ENCODE peak calls at places on chromosomes 6 and 20, in four cellular contexts. P is activated naive CD8-positive, alpha-beta T cell treated with anti-CD3 and anti-CD28 coated beads, Interleukin-2, amount 10 ng/mL, durations not matched to agents 7 days and 5 days; G is body of pancreas; F is stimulated activated CD4-positive, alpha-beta T cell treated with anti-CD3 and anti-CD28 coated beads, Interleukin-15, amount 100 ng/mL, for 1 hour. O is an unnamed sample.

GRCh38 chr6:46998436-46999017 is 43.6 kb downstream of the ADGRF1 start:
- DNase-seq in P (no peak), G (no peak), F (no peak), O (no peak)

GRCh38 chr20:34703573-34704176 is 469 bp upstream of the TP53INP2 start:
- DNase-seq in P (peak), G (peak), F (peak), O (peak)

GRCh38 chr6:3366596-3367413 is 90.0 kb downstream of the SLC22A23 start:
- DNase-seq in P (no peak), G (no peak), F (no peak), O (no peak)

GRCh38 chr20:37615507-37616425 is 78.1 kb upstream of the CTNNBL1 start:
- DNase-seq in P (no peak), G (peak), F (peak), O (peak)

GRCh38 chr6:111057074-111057752 is 30.1 kb upstream of the SLC16A10 start:
- DNase-seq in P (no peak), G (peak), F (no peak), O (no peak)

GRCh38 chr20:8260837-8261241 is 128.8 kb downstream of the PLCB1 start:
- DNase-seq in P (no peak), G (no peak), F (no peak), O (no peak)

GRCh38 chr6:33856034-33856590 is 52.3 kb upstream of the MLN start:
- DNase-seq in P (no peak), G (no peak), F (no peak), O (no peak)

GRCh38 chr6:15872252-15873103 is 209.7 kb upstream of the DTNBP1 start:
- DNase-seq in P (no peak), G (no peak), F (no peak), O (no peak)

GRCh38 chr6:17831135-17831534 is 124.4 kb upstream of the NUP153 start:
- DNase-seq in P (no peak), G (no peak), F (no peak), O (no peak)

GRCh38 chr20:53408728-53409157 is 184.9 kb downstream of the ZNF217 start:
- DNase-seq in P (no peak), G (no peak), F (no peak), O (no peak)

GRCh38 chr20:2210646-2211556 is 84.9 kb upstream of the TGM3 start:
- DNase-seq in P (no peak), G (no peak), F (no peak), O (no peak)

GRCh38 chr6:2862712-2863174 is 21.1 kb upstream of the SERPINB1 start:
- DNase-seq in P (no peak), G (no peak), F (no peak), O (no peak)

GRCh38 chr6:28161410-28162079 is 19.9 kb downstream of the ZKSCAN8 start:
- DNase-seq in P (peak), G (peak), F (peak), O (peak)

GRCh38 chr6:160221423-160221822 is 37.2 kb downstream of the SLC22A2 start:
- DNase-seq in P (no peak), G (no peak), F (no peak), O (no peak)

GRCh38 chr6:64415936-64416335 is 780.3 kb downstream of the PHF3 start:
- DNase-seq in P (no peak), G (no peak), F (no peak), O (no peak)

GRCh38 chr6:86706449-86706848 is 230.9 kb upstream of the HTR1E start:
- DNase-seq in P (no peak), G (no peak), F (no peak), O (no peak)

GRCh38 chr20:38196016-38196415 is 30.9 kb upstream of the TGM2 start:
- DNase-seq in P (no peak), G (no peak), F (no peak), O (no peak)

GRCh38 chr20:64211874-64212658 is 43.5 kb upstream of the PCMTD2 start:
- DNase-seq in P (no peak), G (no peak), F (no peak), O (no peak)

GRCh38 chr20:51338692-51339440 is 203.7 kb downstream of the NFATC2 start:
- DNase-seq in P (no peak), G (no peak), F (no peak), O (no peak)

GRCh38 chr6:41306187-41306854 is 19.8 kb upstream of the TREM1 start:
- DNase-seq in P (no peak), G (peak), F (no peak), O (no peak)

GRCh38 chr6:41071501-41071922 is 644 bp downstream of the OARD1 start:
- DNase-seq in P (no peak), G (no peak), F (no peak), O (no peak)

GRCh38 chr6:83378621-83379388 is 52.0 kb downstream of the ME1 start:
- DNase-seq in P (no peak), G (no peak), F (no peak), O (no peak)

GRCh38 chr6:108942556-108943492 is 94.6 kb downstream of the ARMC2 start:
- DNase-seq in P (peak), G (no peak), F (peak), O (peak)

GRCh38 chr6:1821188-1822183 is 211.8 kb downstream of the FOXC1 start:
- DNase-seq in P (no peak), G (no peak), F (no peak), O (no peak)

GRCh38 chr6:56539503-56540105 is 103.1 kb downstream of the DST start:
- DNase-seq in P (no peak), G (no peak), F (no peak), O (no peak)

GRCh38 chr20:327041-327945 is 1.9 kb downstream of the SOX12 start:
- DNase-seq in P (peak), G (peak), F (peak), O (peak)

GRCh38 chr6:30787954-30788353 is 43.6 kb upstream of the IER3 start:
- DNase-seq in P (peak), G (no peak), F (no peak), O (no peak)

GRCh38 chr20:58574014-58574413 is 58.8 kb upstream of the APCDD1L start:
- DNase-seq in P (no peak), G (no peak), F (no peak), O (no peak)

GRCh38 chr6:168016756-168017525 is 19.5 kb downstream of the KIF25 start:
- DNase-seq in P (no peak), G (no peak), F (no peak), O (no peak)

GRCh38 chr20:57877995-57878394 is 168.2 kb upstream of the PMEPA1 start:
- DNase-seq in P (no peak), G (no peak), F (no peak), O (no peak)

GRCh38 chr6:25124216-25124615 is 155.0 kb upstream of the CARMIL1 start:
- DNase-seq in P (no peak), G (no peak), F (no peak), O (no peak)

GRCh38 chr6:151807513-151808330 is at the start of gene ESR1:
- DNase-seq in P (peak), G (peak), F (no peak), O (no peak)

GRCh38 chr6:90004511-90004910 is 110.2 kb downstream of the GJA10 start:
- DNase-seq in P (no peak), G (no peak), F (no peak), O (no peak)

GRCh38 chr20:6954219-6954618 is 186.7 kb downstream of the BMP2 start:
- DNase-seq in P (no peak), G (no peak), F (no peak), O (no peak)

GRCh38 chr20:57953638-57954037 is 243.8 kb upstream of the PMEPA1 start:
- DNase-seq in P (no peak), G (no peak), F (no peak), O (no peak)

GRCh38 chr6:28226460-28226859 is 1.4 kb downstream of the ZSCAN9 start:
- DNase-seq in P (no peak), G (no peak), F (no peak), O (no peak)

GRCh38 chr6:5088780-5089179 is 3.6 kb downstream of the PPP1R3G start:
- DNase-seq in P (no peak), G (no peak), F (no peak), O (no peak)